ENCODE peak calls at places on chromosomes 2 and 18, in four cellular contexts. One of them, this sample, is unnamed.

GRCh38 chr2:128754246-128754724 is 435.6 kb upstream of the HS6ST1 start:
- DNase-seq in HepG2: no peak
- DNase-seq in K562: no peak
- DNase-seq in HCT116: no peak
- DNase-seq in this sample: no peak

GRCh38 chr18:8610442-8610801 is 1.2 kb downstream of the RAB12 start:
- DNase-seq in K562: no peak
- DNase-seq in HCT116: no peak
- DNase-seq in HepG2: no peak
- DNase-seq in this sample: no peak

GRCh38 chr2:83584674-83585073 is 874.4 kb downstream of the SUCLG1 start:
- DNase-seq in K562: no peak
- DNase-seq in HCT116: no peak
- DNase-seq in HepG2: no peak
- DNase-seq in this sample: no peak

GRCh38 chr2:105760639-105761337 is 16.1 kb downstream of the NCK2 start:
- DNase-seq in HCT116: no peak
- DNase-seq in HepG2: no peak
- DNase-seq in K562: no peak
- DNase-seq in this sample: no peak

GRCh38 chr18:74861154-74861553 is 263.5 kb downstream of the ZNF407 start:
- DNase-seq in HCT116: no peak
- DNase-seq in K562: no peak
- DNase-seq in HepG2: peak
- DNase-seq in this sample: no peak

GRCh38 chr2:120465989-120466703 is 120.2 kb downstream of the INHBB start:
- DNase-seq in HepG2: peak
- DNase-seq in K562: no peak
- DNase-seq in HCT116: no peak
- DNase-seq in this sample: no peak

GRCh38 chr2:71001592-71002570 is 7.2 kb upstream of the TEX261 start:
- DNase-seq in K562: peak
- DNase-seq in HCT116: no peak
- DNase-seq in HepG2: no peak
- DNase-seq in this sample: no peak

GRCh38 chr2:111671426-111672150 is 212.4 kb downstream of the ANAPC1 start:
- DNase-seq in HCT116: no peak
- DNase-seq in HepG2: peak
- DNase-seq in K562: no peak
- DNase-seq in this sample: no peak

GRCh38 chr2:55150834-55151233 is 81.3 kb downstream of the CLHC1 start:
- DNase-seq in K562: no peak
- DNase-seq in HCT116: no peak
- DNase-seq in HepG2: no peak
- DNase-seq in this sample: no peak

GRCh38 chr2:191150451-191151314 is at the start of gene STAT4:
- DNase-seq in K562: no peak
- DNase-seq in HepG2: no peak
- DNase-seq in HCT116: peak
- DNase-seq in this sample: no peak

GRCh38 chr2:128489580-128490273 is 171.1 kb upstream of the HS6ST1 start:
- DNase-seq in HepG2: no peak
- DNase-seq in HCT116: no peak
- DNase-seq in K562: no peak
- DNase-seq in this sample: no peak

GRCh38 chr2:153163055-153163454 is 315.5 kb downstream of the RPRM start:
- DNase-seq in HCT116: peak
- DNase-seq in K562: no peak
- DNase-seq in HepG2: peak
- DNase-seq in this sample: peak

GRCh38 chr2:211495339-211495738 is 938.9 kb downstream of the CPS1 start:
- DNase-seq in HepG2: no peak
- DNase-seq in K562: no peak
- DNase-seq in HCT116: no peak
- DNase-seq in this sample: no peak

GRCh38 chr2:203399031-203399430 is 70.8 kb downstream of the ABI2 start:
- DNase-seq in K562: no peak
- DNase-seq in HCT116: no peak
- DNase-seq in HepG2: no peak
- DNase-seq in this sample: no peak

GRCh38 chr2:146135245-146135644 is 1615.3 kb upstream of the ZEB2 start:
- DNase-seq in HepG2: no peak
- DNase-seq in HCT116: no peak
- DNase-seq in K562: no peak
- DNase-seq in this sample: no peak

GRCh38 chr2:223918671-223919134 is 26.4 kb downstream of the WDFY1 start:
- DNase-seq in HCT116: no peak
- DNase-seq in HepG2: no peak
- DNase-seq in K562: no peak
- DNase-seq in this sample: no peak

GRCh38 chr2:223920109-223920508 is 25.0 kb downstream of the WDFY1 start:
- DNase-seq in HepG2: no peak
- DNase-seq in HCT116: no peak
- DNase-seq in K562: no peak
- DNase-seq in this sample: no peak

GRCh38 chr2:223916181-223916900 is 28.8 kb downstream of the WDFY1 start:
- DNase-seq in K562: no peak
- DNase-seq in HepG2: no peak
- DNase-seq in HCT116: no peak
- DNase-seq in this sample: no peak

GRCh38 chr2:223909048-223909741 is 35.9 kb downstream of the WDFY1 start:
- DNase-seq in K562: no peak
- DNase-seq in HCT116: no peak
- DNase-seq in HepG2: peak
- DNase-seq in this sample: no peak

DNA sequence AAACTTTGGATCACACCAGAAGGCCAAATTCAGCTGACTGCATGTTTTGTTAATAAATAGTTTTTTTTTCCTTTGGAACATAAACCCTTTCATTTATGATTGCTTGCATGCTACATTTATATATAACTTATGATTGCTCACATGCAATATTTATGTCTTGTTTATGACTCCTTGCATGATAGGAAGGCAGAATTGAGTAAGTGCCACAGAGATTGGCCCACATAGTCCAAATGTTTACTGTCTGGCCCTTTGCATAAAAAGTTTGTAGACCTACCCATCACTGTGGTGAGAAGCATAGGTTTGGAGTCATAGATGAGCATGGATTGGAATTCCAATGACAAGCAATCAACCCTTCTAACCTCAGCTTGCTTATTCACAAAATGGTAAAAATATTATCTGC is 30.8 kb downstream of the WDFY1 start:
- DNase-seq in HepG2: no peak
- DNase-seq in K562: no peak
- DNase-seq in HCT116: no peak
- DNase-seq in this sample: no peak
- TF ChIP-seq TCF7L2 in HepG2: no peak
- TF ChIP-seq TCF7L2 in K562: no peak
- TF ChIP-seq TCF7L2 in HCT116: no peak
- TF ChIP-seq TCF7L2 in this sample: no peak

GRCh38 chr18:32919799-32920198 is 147.0 kb upstream of the KLHL14 start:
- DNase-seq in HepG2: peak
- DNase-seq in K562: no peak
- DNase-seq in HCT116: no peak
- DNase-seq in this sample: no peak

GRCh38 chr18:32918692-32919250 is 145.9 kb upstream of the KLHL14 start:
- DNase-seq in K562: no peak
- DNase-seq in HepG2: no peak
- DNase-seq in HCT116: no peak
- DNase-seq in this sample: no peak

GRCh38 chr18:32920796-32921787 is 148.3 kb upstream of the KLHL14 start:
- DNase-seq in K562: no peak
- DNase-seq in HepG2: peak
- DNase-seq in HCT116: no peak
- DNase-seq in this sample: peak

GRCh38 chr18:32922951-32923430 is 150.2 kb upstream of the KLHL14 start:
- DNase-seq in HepG2: no peak
- DNase-seq in K562: no peak
- DNase-seq in HCT116: no peak
- DNase-seq in this sample: no peak
- TF ChIP-seq REST in HepG2: no peak
- TF ChIP-seq REST in K562: no peak
- TF ChIP-seq REST in HCT116: no peak
- TF ChIP-seq REST in this sample: no peak

GRCh38 chr2:79938648-79939047 is 365.9 kb downstream of the LRRTM1 start:
- DNase-seq in K562: no peak
- DNase-seq in HepG2: no peak
- DNase-seq in HCT116: no peak
- DNase-seq in this sample: no peak

GRCh38 chr2:79935046-79935729 is 369.4 kb downstream of the LRRTM1 start:
- DNase-seq in HepG2: no peak
- DNase-seq in K562: no peak
- DNase-seq in HCT116: no peak
- DNase-seq in this sample: no peak

GRCh38 chr2:79940366-79940765 is 364.2 kb downstream of the LRRTM1 start:
- DNase-seq in K562: no peak
- DNase-seq in HepG2: no peak
- DNase-seq in HCT116: no peak
- DNase-seq in this sample: no peak

GRCh38 chr2:79936715-79937114 is 367.8 kb downstream of the LRRTM1 start:
- DNase-seq in HepG2: no peak
- DNase-seq in K562: no peak
- DNase-seq in HCT116: no peak
- DNase-seq in this sample: no peak

DNA sequence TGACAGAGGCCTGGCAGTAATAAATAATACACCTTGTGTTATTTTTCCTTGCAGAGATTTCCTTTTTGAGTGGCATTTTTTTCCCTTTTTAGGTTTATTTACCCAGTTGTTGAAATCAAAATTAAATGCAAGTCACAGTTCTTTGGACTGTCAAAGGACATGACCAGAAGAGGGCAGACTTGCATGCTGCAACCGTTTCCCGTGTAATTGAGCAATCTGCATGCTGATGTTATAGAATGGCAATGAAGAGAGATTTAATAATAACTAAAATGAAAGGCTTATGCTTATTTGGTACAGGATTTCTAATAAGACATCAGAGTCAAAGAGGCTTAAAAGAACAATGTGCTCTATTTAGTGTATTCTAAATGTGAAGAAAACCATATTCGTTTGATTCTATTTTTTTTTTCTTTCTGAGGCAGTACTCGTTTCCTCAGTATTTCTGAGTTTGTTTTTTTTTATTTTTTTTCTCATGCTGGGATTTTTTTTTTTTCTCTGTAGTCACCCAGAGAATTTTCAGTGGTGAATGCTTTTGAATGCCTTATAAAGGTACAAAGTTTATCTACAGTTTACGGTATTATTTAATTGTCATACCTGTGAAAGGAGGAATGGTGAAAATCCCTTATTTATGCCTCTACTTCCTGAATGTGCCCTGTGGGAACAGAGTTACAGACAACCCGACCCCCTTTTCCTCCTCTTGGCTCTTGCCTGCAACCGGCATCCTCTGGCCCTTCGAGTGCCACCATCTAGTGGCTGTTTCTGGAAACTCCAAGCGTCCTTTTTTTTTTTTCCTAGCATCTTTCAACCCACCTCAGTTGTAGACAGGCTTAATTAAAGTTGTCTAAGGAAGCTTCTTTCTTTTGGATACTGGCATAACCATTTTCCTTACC is 368.5 kb downstream of the LRRTM1 start:
- DNase-seq in HepG2: peak
- DNase-seq in HCT116: no peak
- DNase-seq in K562: peak
- DNase-seq in this sample: peak
- TF ChIP-seq TCF7L2 in HepG2: no peak
- TF ChIP-seq TCF7L2 in HCT116: no peak
- TF ChIP-seq TCF7L2 in K562: no peak
- TF ChIP-seq TCF7L2 in this sample: no peak

DNA sequence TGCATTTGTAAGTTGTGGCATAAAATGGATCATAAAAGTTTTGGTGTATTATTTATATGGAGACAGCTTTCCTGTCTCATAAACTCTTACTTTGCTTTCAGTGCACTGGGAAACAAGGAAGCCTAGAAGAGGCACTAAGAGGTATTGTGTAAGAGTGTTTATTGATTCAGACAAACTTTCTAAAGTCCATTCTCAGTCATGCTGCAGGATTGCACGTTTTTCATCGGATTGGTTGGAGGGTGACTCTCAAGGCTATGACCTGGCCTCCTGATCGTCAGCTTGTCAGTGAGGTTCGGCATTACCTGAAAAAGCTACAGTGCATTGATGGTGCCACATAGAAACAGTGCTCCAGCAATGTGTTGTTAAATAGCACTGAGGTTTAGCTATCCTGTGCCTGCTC is 545.6 kb downstream of the CBLN2 start:
- DNase-seq in HCT116: no peak
- DNase-seq in HepG2: peak
- DNase-seq in K562: no peak
- DNase-seq in this sample: no peak
- TF ChIP-seq REST in HCT116: no peak
- TF ChIP-seq REST in HepG2: no peak
- TF ChIP-seq REST in K562: no peak
- TF ChIP-seq REST in this sample: no peak

GRCh38 chr18:51196811-51197660 is 445 bp downstream of the MEX3C start:
- DNase-seq in HCT116: no peak
- DNase-seq in HepG2: no peak
- DNase-seq in K562: peak
- DNase-seq in this sample: no peak

GRCh38 chr18:51194604-51195003 is 2.9 kb downstream of the MEX3C start:
- DNase-seq in K562: no peak
- DNase-seq in HCT116: no peak
- DNase-seq in HepG2: no peak
- DNase-seq in this sample: no peak

GRCh38 chr18:51196116-51196810 is 1.2 kb downstream of the MEX3C start:
- DNase-seq in HCT116: no peak
- DNase-seq in HepG2: no peak
- DNase-seq in K562: peak
- DNase-seq in this sample: no peak

GRCh38 chr18:51195086-51195601 is 2.3 kb downstream of the MEX3C start:
- DNase-seq in HepG2: no peak
- DNase-seq in HCT116: no peak
- DNase-seq in K562: no peak
- DNase-seq in this sample: no peak

DNA sequence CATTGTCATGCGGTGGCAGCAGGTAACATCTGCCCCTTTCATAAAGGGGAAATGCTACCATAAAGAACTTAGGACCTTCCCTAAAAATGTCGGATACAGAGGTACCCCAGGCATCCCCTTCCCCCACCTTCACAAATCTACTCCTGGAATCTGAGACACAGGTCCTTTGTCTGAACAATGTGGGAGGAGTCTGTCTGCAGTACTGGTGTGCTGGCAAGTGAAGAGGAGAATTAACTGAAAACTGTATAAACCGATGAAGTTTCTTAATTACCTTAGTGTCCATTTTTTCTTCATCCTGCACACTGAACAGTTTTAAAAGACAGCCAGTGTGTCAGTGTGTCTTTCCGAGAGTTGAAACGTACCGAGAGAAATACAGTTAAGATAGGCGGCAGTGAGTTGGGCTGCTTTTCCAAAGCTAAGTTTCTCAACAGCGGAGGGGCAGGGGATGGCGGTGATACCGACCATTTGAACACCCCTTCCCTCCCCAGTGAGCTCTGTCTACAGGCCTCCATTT is 1.8 kb downstream of the MEX3C start:
- DNase-seq in HepG2: peak
- DNase-seq in K562: no peak
- DNase-seq in HCT116: peak
- DNase-seq in this sample: no peak
- TF ChIP-seq TCF7L2 in HepG2: no peak
- TF ChIP-seq TCF7L2 in K562: no peak
- TF ChIP-seq TCF7L2 in HCT116: no peak
- TF ChIP-seq TCF7L2 in this sample: no peak

GRCh38 chr18:53946561-53946960 is 277.9 kb downstream of the MBD2 start:
- DNase-seq in K562: no peak
- DNase-seq in HepG2: no peak
- DNase-seq in HCT116: no peak
- DNase-seq in this sample: no peak
- TF ChIP-seq REST in K562: no peak
- TF ChIP-seq REST in HepG2: no peak
- TF ChIP-seq REST in HCT116: no peak
- TF ChIP-seq REST in this sample: no peak